ENCODE peak calls at places on chromosome 21, in seven cellular contexts. G is lung, N is spleen, I is prostate gland, C is aorta, R is mesenchymal stem cell, Q is tibial nerve. K is an unnamed sample.

GRCh38 chr21:36747815-36748381 is 49.0 kb downstream of the SIM2 start:
- DNase-seq in N (peak; percentile 75), I (no peak), Q (no peak), C (no peak), G (no peak), R (peak; percentile 48), K (no peak)

GRCh38 chr21:39612233-39613028 is at the start of gene B3GALT5:
- DNase-seq in R (peak; percentile 22), N (no peak), G (no peak), Q (no peak), C (no peak), I (no peak), K (no peak)

GRCh38 chr21:15054089-15054488 is 10.7 kb downstream of the NRIP1 start:
- DNase-seq in G (no peak), Q (no peak), I (no peak), N (no peak), R (no peak), C (no peak), K (no peak)

GRCh38 chr21:41768371-41769042 is 1.7 kb upstream of the RIPK4 start:
- DNase-seq in Q (no peak), R (peak; percentile 29), C (peak; percentile 75), N (no peak), I (no peak), G (no peak), K (no peak)

GRCh38 chr21:41045534-41046268 is 122.3 kb upstream of the BACE2 start:
- DNase-seq in Q (no peak), N (no peak), I (peak; percentile 82), C (no peak), R (no peak), G (no peak), K (peak; percentile 7)

GRCh38 chr21:42213082-42213774 is 5.7 kb upstream of the ABCG1 start:
- DNase-seq in I (no peak), C (no peak), N (no peak), Q (no peak), R (no peak), G (no peak), K (no peak)

GRCh38 chr21:38355992-38356781 is 99.4 kb downstream of the KCNJ15 start:
- DNase-seq in R (peak; percentile 64), G (peak; percentile 86), C (peak; percentile 96), I (peak; percentile 68), N (peak; percentile 94), Q (peak; percentile 53), K (peak; percentile 57)

GRCh38 chr21:14548751-14549150 is 2.6 kb upstream of the SAMSN1 start:
- DNase-seq in G (no peak), R (no peak), Q (no peak), C (no peak), N (no peak), I (no peak), K (no peak)

GRCh38 chr21:34881421-34881820 is 167.7 kb downstream of the RUNX1 start:
- DNase-seq in R (peak; percentile 65), N (no peak), G (no peak), C (no peak), Q (no peak), I (no peak), K (no peak)

GRCh38 chr21:40829308-40829707 is 17.6 kb downstream of the DSCAM start:
- DNase-seq in G (no peak), I (no peak), R (no peak), N (no peak), C (no peak), Q (no peak), K (no peak)

GRCh38 chr21:34201441-34201838 is 128.1 kb downstream of the MRPS6 start:
- DNase-seq in N (no peak), C (no peak), G (no peak), Q (no peak), R (no peak), I (no peak), K (no peak)

GRCh38 chr21:37087188-37087587 is 14.1 kb downstream of the TTC3 start:
- DNase-seq in G (no peak), N (no peak), I (no peak), Q (no peak), C (no peak), R (peak; percentile 72), K (no peak)

GRCh38 chr21:42461881-42462877 is 33.8 kb downstream of the RSPH1 start:
- DNase-seq in G (no peak), Q (no peak), R (no peak), N (no peak), I (no peak), C (no peak), K (no peak)

GRCh38 chr21:16535100-16535418 is 805.3 kb downstream of the USP25 start:
- DNase-seq in G (peak; percentile 61), N (no peak), R (no peak), I (peak; percentile 54), C (peak; percentile 84), Q (peak; percentile 74), K (no peak)

GRCh38 chr21:34702341-34702807 is 33.6 kb downstream of the CLIC6 start:
- DNase-seq in C (peak; percentile 88), R (peak; percentile 16), G (peak; percentile 52), N (no peak), Q (no peak), I (no peak), K (no peak)

GRCh38 chr21:27300770-27301169 is 333.9 kb upstream of the ADAMTS5 start:
- DNase-seq in G (no peak), I (no peak), N (no peak), R (peak; percentile 44), Q (no peak), C (no peak), K (no peak)

GRCh38 chr21:27564684-27565280 is 597.9 kb upstream of the ADAMTS5 start:
- DNase-seq in C (no peak), G (no peak), R (peak; percentile 58), I (peak; percentile 25), Q (no peak), N (no peak), K (peak; percentile 22)

GRCh38 chr21:40837456-40837855 is 9.5 kb downstream of the DSCAM start:
- DNase-seq in N (no peak), R (no peak), C (no peak), Q (no peak), G (no peak), I (no peak), K (no peak)

GRCh38 chr21:23853796-23854379 is 1753.4 kb downstream of the MRPL39 start:
- DNase-seq in C (no peak), G (no peak), Q (no peak), R (no peak), N (no peak), I (no peak), K (no peak)

GRCh38 chr21:15722591-15723324 is 7.0 kb upstream of the USP25 start:
- DNase-seq in C (no peak), R (no peak), N (no peak), I (peak; percentile 17), Q (no peak), G (no peak), K (no peak)

GRCh38 chr21:37862536-37862935 is 53.7 kb downstream of the KCNJ6 start:
- DNase-seq in R (peak; percentile 79), N (no peak), I (no peak), Q (no peak), C (no peak), G (no peak), K (peak; percentile 29)

DNA sequence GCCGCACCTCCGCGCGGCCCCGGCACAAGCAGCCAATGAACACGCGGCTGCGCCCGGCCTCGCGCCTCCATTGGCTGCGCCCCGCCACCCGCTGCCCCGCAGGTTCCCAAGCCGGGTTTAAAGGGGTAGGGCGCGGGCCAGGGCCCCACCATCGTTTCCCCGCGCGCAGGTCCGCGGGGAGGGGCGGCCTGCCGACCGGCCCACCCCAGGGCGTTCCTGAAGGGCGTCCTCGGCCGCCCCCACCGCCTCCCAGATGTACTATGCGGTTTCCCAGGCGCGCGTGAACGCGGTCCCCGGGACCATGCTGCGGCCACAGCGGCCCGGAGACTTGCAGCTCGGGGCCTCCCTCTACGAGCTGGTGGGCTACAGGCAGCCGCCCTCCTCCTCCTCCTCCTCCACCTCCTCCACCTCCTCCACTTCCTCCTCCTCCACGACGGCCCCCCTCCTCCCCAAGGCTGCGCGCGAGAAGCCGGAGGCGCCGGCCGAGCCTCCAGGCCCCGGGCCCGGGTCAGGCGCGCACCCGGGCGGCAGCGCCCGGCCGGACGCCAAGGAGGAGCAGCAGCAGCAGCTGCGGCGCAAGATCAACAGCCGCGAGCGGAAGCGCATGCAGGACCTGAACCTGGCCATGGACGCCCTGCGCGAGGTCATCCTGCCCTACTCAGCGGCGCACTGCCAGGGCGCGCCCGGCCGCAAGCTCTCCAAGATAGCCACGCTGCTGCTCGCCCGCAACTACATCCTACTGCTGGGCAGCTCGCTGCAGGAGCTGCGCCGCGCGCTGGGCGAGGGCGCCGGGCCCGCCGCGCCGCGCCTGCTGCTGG is at the start of gene OLIG1:
- DNase-seq in N (peak; percentile 88), R (peak; percentile 19), I (peak; percentile 31), C (no peak), Q (no peak), G (peak; percentile 54), K (peak; percentile 82)
- H3K27me3 ChIP-seq in N (peaks cover 91% of the 10 kb centered on the region), R (peaks cover 97% of the 10 kb centered on the region), I (peaks cover 32% of the 10 kb centered on the region), C (peaks cover 3% of the 10 kb centered on the region), Q (peaks cover 96% of the 10 kb centered on the region), G (peaks cover 18% of the 10 kb centered on the region), K (no peaks in the 10 kb centered on the region)

GRCh38 chr21:45873418-45873817 is 108.2 kb upstream of the COL6A1 start:
- DNase-seq in G (no peak), N (no peak), Q (no peak), I (no peak), R (no peak), C (peak; percentile 51), K (no peak)

GRCh38 chr21:45873866-45874265 is 107.7 kb upstream of the COL6A1 start:
- DNase-seq in G (no peak), C (peak; percentile 60), N (no peak), R (no peak), Q (peak; percentile 6), I (no peak), K (no peak)

GRCh38 chr21:45875416-45875760 is 106.2 kb upstream of the COL6A1 start:
- DNase-seq in N (peak; percentile 37), I (no peak), R (no peak), G (no peak), Q (no peak), C (peak; percentile 51), K (no peak)

GRCh38 chr21:45875881-45876280 is 105.7 kb upstream of the COL6A1 start:
- DNase-seq in I (no peak), N (peak; percentile 37), R (no peak), C (peak; percentile 68), Q (no peak), G (no peak), K (no peak)

GRCh38 chr21:45874716-45875415 is 106.7 kb upstream of the COL6A1 start:
- DNase-seq in N (peak; percentile 56), I (no peak), G (no peak), R (peak; percentile 98), C (peak; percentile 77), Q (no peak), K (no peak)
- H3K27me3 ChIP-seq in N (no peaks in the 10 kb centered on the region), I (no peaks in the 10 kb centered on the region), G (peaks cover 4% of the 10 kb centered on the region), R (no peaks in the 10 kb centered on the region), C (no peaks in the 10 kb centered on the region), Q (no peaks in the 10 kb centered on the region), K (peaks cover 6% of the 10 kb centered on the region)

DNA sequence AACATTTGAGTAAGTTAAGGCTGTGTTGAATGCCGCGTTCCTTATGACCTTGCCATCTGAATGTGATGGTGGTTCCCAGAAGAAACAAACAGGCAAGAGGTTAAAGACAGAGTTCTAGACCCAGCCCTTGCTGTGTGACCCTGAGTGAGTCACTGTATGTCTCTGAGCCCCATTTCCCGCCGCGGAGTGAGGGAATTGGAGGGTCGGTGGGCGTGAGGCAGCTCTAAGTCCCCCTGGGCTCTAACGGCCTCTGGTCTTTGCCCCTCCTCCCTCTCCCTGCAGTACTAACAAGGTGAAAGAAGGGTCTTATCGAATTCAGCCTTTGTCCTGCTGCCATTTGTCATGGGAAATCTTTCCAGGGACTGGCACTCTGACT is 40.4 kb downstream of the OLIG1 start:
- DNase-seq in N (no peak), Q (no peak), R (no peak), C (peak; percentile 31), I (no peak), G (no peak), K (no peak)
- H3K27me3 ChIP-seq in N (peaks cover 27% of the 10 kb centered on the region), Q (peaks cover 56% of the 10 kb centered on the region), R (peaks cover 91% of the 10 kb centered on the region), C (peaks cover 2% of the 10 kb centered on the region), I (peaks cover 8% of the 10 kb centered on the region), G (peaks cover 17% of the 10 kb centered on the region), K (no peaks in the 10 kb centered on the region)

GRCh38 chr21:28641731-28642130 is 350.9 kb downstream of the LTN1 start:
- DNase-seq in Q (no peak), N (no peak), G (no peak), C (no peak), R (no peak), I (no peak), K (no peak)
- H3K27me3 ChIP-seq in Q (no peaks in the 10 kb centered on the region), N (no peaks in the 10 kb centered on the region), G (no peaks in the 10 kb centered on the region), C (no peaks in the 10 kb centered on the region), R (no peaks in the 10 kb centered on the region), I (no peaks in the 10 kb centered on the region), K (no peaks in the 10 kb centered on the region)

K was measured in HL-60.